ENCODE peak calls at places on chromosomes 5 and 9, in seven cellular contexts. B is upper lobe of left lung, V is GM12865, Z is heart left ventricle, X is cardiac muscle cell, U is foreskin fibroblast, Y is fibroblast of pulmonary artery. G is an unnamed sample.

GRCh38 chr5:103428411-103428871 is 134.1 kb downstream of the NUDT12 start:
- DNase-seq in Y (peak), Z (peak), B (no peak), V (no peak), U (peak), X (peak), G (no peak)

GRCh38 chr5:19125956-19126713 is 861.9 kb downstream of the CDH18 start:
- DNase-seq in V (no peak), U (no peak), Z (no peak), B (no peak), Y (no peak), X (no peak), G (no peak)

GRCh38 chr5:98827161-98827560 is 53.7 kb downstream of the RGMB start:
- DNase-seq in V (peak), Y (peak), Z (no peak), B (no peak), X (peak), U (peak), G (peak)

GRCh38 chr9:120931278-120932085 is 4.9 kb upstream of the TRAF1 start:
- DNase-seq in Z (no peak), U (peak), V (peak), Y (peak), B (no peak), X (peak), G (peak)

GRCh38 chr9:19155106-19155999 is 28.1 kb upstream of the PLIN2 start:
- DNase-seq in Z (no peak), U (no peak), B (no peak), V (peak), Y (no peak), X (peak), G (no peak)

GRCh38 chr9:98091735-98092632 is 27.0 kb downstream of the TRIM14 start:
- DNase-seq in Y (peak), V (no peak), U (no peak), X (peak), B (no peak), Z (no peak), G (no peak)

GRCh38 chr9:3262831-3263544 is 262.8 kb downstream of the RFX3 start:
- DNase-seq in U (no peak), X (no peak), Z (no peak), V (no peak), B (no peak), Y (no peak), G (no peak)

GRCh38 chr5:181173420-181174342 is 26.3 kb downstream of the OR2V2 start:
- DNase-seq in Z (no peak), B (no peak), V (peak), U (no peak), X (peak), Y (peak), G (peak)

GRCh38 chr9:133331641-133332380 is 4.2 kb downstream of the SURF6 start:
- DNase-seq in X (no peak), B (no peak), Y (no peak), U (no peak), V (no peak), Z (no peak), G (no peak)

GRCh38 chr5:147878066-147878748 is at the start of gene SCGB3A2:
- DNase-seq in V (no peak), X (no peak), B (no peak), Z (no peak), U (no peak), Y (no peak), G (no peak)

GRCh38 chr9:86185872-86186271 is 73.6 kb downstream of the C9orf153 start:
- DNase-seq in B (no peak), Y (no peak), U (no peak), V (no peak), Z (no peak), X (no peak), G (no peak)

GRCh38 chr5:37272564-37272963 is 23.4 kb upstream of the CPLANE1 start:
- DNase-seq in X (peak), U (no peak), B (peak), V (no peak), Y (peak), Z (no peak), G (no peak)

GRCh38 chr5:2759696-2760461 is 8.4 kb upstream of the IRX2 start:
- DNase-seq in B (no peak), U (no peak), Y (no peak), X (no peak), V (no peak), Z (no peak), G (no peak)

GRCh38 chr9:72734631-72735030 is 213.2 kb downstream of the TMC1 start:
- DNase-seq in Y (peak), U (no peak), X (peak), V (no peak), Z (no peak), B (no peak), G (no peak)

GRCh38 chr9:92669527-92669889 is 423 bp downstream of the IPPK start:
- DNase-seq in Y (no peak), Z (no peak), B (peak), U (no peak), X (no peak), V (no peak), G (no peak)

GRCh38 chr9:110626109-110626829 is 42.3 kb upstream of the MUSK start:
- DNase-seq in Y (peak), U (peak), Z (no peak), V (peak), X (peak), B (no peak), G (peak)

GRCh38 chr9:107712390-107712789 is 222.8 kb upstream of the KLF4 start:
- DNase-seq in Z (no peak), X (peak), U (no peak), V (peak), Y (peak), B (no peak), G (no peak)
- TF ChIP-seq CTCF in Z (no peak), X (peak), U (no peak), V (no peak), Y (peak), B (no peak), G (no peak)

GRCh38 chr5:135010502-135011354 is 23.3 kb downstream of the PITX1 start:
- DNase-seq in Y (no peak), X (no peak), Z (peak), V (no peak), U (no peak), B (no peak), G (no peak)
- TF ChIP-seq CTCF in Y (no peak), X (peak), Z (no peak), V (no peak), U (peak), B (no peak), G (no peak)

GRCh38 chr5:132734687-132735086 is 2.7 kb downstream of the KIF3A start:
- DNase-seq in Z (no peak), X (no peak), B (no peak), Y (no peak), U (no peak), V (no peak), G (no peak)

GRCh38 chr5:132739232-132739631 is 1.9 kb upstream of the KIF3A start:
- DNase-seq in X (no peak), Z (no peak), V (no peak), U (no peak), Y (no peak), B (no peak), G (no peak)

GRCh38 chr5:132737982-132738770 is 830 bp upstream of the KIF3A start:
- DNase-seq in B (no peak), Y (no peak), V (no peak), X (no peak), Z (no peak), U (no peak), G (no peak)

GRCh38 chr5:132733499-132734148 is 3.7 kb downstream of the KIF3A start:
- DNase-seq in U (no peak), V (no peak), Y (no peak), Z (no peak), X (no peak), B (no peak), G (no peak)

DNA sequence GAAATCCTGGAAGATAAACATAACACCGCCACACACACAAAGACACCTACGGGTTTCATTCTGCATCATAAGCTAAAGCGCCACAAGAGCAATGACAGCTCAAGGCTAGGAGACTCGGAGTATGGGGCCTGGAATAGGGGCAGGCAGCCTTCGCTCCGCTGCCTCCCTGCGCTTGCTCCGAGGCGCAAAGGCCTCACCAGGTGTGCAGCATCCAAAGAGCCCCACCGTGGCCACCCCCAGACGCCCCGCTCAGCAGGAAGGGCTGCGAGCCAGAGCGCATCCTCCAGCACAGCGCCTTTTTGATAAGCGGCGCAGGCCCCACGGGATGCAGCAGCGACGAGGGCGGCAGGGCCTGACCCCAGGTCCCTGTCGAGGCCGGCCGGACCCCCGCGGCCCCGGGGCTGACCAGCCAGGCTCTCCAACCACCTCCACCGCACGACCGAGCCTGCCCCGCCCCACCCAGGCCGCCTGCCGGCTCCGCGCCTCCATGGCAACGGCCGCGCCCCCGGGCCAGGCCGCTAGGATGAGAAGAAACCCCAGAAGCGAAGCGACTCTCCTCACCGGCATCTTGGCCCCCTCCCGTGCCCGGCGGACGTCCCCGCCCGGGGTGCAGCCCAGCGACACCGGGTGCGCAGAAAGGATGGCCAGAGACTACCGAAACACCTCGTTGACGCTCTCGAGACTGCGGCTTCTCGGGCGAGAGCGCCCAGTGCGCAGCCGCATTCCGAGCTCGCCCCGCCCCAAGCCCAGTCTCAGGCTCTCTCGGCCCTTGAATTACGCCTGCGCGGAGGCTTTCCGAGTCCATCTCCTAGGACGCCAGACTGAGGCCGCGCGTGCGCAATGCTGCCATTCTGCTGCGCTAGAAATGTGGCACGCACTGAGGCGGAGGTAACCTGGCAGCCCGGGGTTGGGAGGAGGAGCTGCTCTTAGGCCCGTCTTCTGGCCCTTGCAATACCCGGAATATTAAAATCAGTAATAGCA is at the start of gene KIF3A:
- DNase-seq in V (peak), B (peak), U (peak), Z (peak), X (peak), Y (peak), G (peak)
- TF ChIP-seq CTCF in V (peak), B (peak), U (no peak), Z (no peak), X (peak), Y (no peak), G (no peak)

DNA sequence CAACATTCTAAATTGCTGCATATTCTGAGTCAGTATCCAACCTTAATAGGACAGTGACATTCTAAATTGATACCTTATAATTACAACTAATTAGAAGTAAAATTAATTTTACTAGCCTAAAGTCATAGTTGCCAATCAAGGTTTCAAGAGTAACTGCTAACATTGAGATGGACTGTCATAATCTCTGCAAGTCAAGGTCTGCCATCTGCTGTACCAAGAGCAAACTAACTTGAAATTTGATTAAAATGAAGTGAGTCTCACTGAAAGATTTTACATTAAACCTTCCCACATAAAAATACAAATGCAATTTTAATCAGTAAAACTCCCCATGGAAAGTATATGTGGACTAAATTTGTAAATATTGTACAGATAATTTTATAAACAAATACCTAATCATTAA is 235.3 kb downstream of the PRDM9 start:
- DNase-seq in V (no peak), X (peak), B (no peak), Z (no peak), Y (peak), U (no peak), G (no peak)
- TF ChIP-seq CTCF in V (no peak), X (no peak), B (no peak), Z (no peak), Y (no peak), U (no peak), G (no peak)

G was measured in activated CD8-positive, alpha-beta T cell treated with anti-CD3 and anti-CD28 coated beads for 36 hours.